ENCODE peak calls at places on chromosomes 4 and X, in nine cellular contexts. One of them, this sample, is unnamed.

GRCh38 chr4:87068591-87069021 is 133.8 kb downstream of the AFF1 start:
- DNase-seq in amniotic epithelial cell: no peak
- DNase-seq in stimulated activated CD4-positive, alpha-beta T cell treated with anti-CD3 and anti-CD28 coated beads, Interleukin-15, amount 100 ng/mL, for 24 hours: no peak
- DNase-seq in naive thymus-derived CD8-positive, alpha-beta T cell: no peak
- DNase-seq in iris pigment epithelial cell: no peak
- DNase-seq in activated T-cell treated with anti-CD3 and anti-CD28 coated beads, Interleukin-2, amount 50 U/mL, for 72 hours: no peak
- DNase-seq in fibroblast of pulmonary artery: peak
- DNase-seq in retina: peak
- DNase-seq in T-helper 2 cell: no peak
- DNase-seq in this sample: no peak

GRCh38 chr4:188432328-188432727 is 293.1 kb downstream of the TRIML1 start:
- DNase-seq in amniotic epithelial cell: no peak
- DNase-seq in stimulated activated CD4-positive, alpha-beta T cell treated with anti-CD3 and anti-CD28 coated beads, Interleukin-15, amount 100 ng/mL, for 24 hours: no peak
- DNase-seq in naive thymus-derived CD8-positive, alpha-beta T cell: no peak
- DNase-seq in iris pigment epithelial cell: peak
- DNase-seq in activated T-cell treated with anti-CD3 and anti-CD28 coated beads, Interleukin-2, amount 50 U/mL, for 72 hours: no peak
- DNase-seq in fibroblast of pulmonary artery: no peak
- DNase-seq in retina: no peak
- DNase-seq in T-helper 2 cell: no peak
- DNase-seq in this sample: no peak

GRCh38 chr4:74262522-74262921 is 45.7 kb upstream of the EPGN start:
- DNase-seq in amniotic epithelial cell: peak
- DNase-seq in stimulated activated CD4-positive, alpha-beta T cell treated with anti-CD3 and anti-CD28 coated beads, Interleukin-15, amount 100 ng/mL, for 24 hours: no peak
- DNase-seq in naive thymus-derived CD8-positive, alpha-beta T cell: no peak
- DNase-seq in iris pigment epithelial cell: peak
- DNase-seq in activated T-cell treated with anti-CD3 and anti-CD28 coated beads, Interleukin-2, amount 50 U/mL, for 72 hours: no peak
- DNase-seq in fibroblast of pulmonary artery: peak
- DNase-seq in retina: no peak
- DNase-seq in T-helper 2 cell: no peak
- DNase-seq in this sample: no peak

GRCh38 chrX:40931921-40932320 is 153.3 kb upstream of the USP9X start:
- DNase-seq in amniotic epithelial cell: no peak
- DNase-seq in stimulated activated CD4-positive, alpha-beta T cell treated with anti-CD3 and anti-CD28 coated beads, Interleukin-15, amount 100 ng/mL, for 24 hours: no peak
- DNase-seq in naive thymus-derived CD8-positive, alpha-beta T cell: no peak
- DNase-seq in iris pigment epithelial cell: peak
- DNase-seq in activated T-cell treated with anti-CD3 and anti-CD28 coated beads, Interleukin-2, amount 50 U/mL, for 72 hours: no peak
- DNase-seq in fibroblast of pulmonary artery: peak
- DNase-seq in retina: no peak
- DNase-seq in T-helper 2 cell: no peak
- DNase-seq in this sample: no peak

GRCh38 chr4:151854731-151855130 is 93.9 kb upstream of the GATB start:
- DNase-seq in amniotic epithelial cell: peak
- DNase-seq in stimulated activated CD4-positive, alpha-beta T cell treated with anti-CD3 and anti-CD28 coated beads, Interleukin-15, amount 100 ng/mL, for 24 hours: no peak
- DNase-seq in naive thymus-derived CD8-positive, alpha-beta T cell: no peak
- DNase-seq in iris pigment epithelial cell: peak
- DNase-seq in activated T-cell treated with anti-CD3 and anti-CD28 coated beads, Interleukin-2, amount 50 U/mL, for 72 hours: no peak
- DNase-seq in fibroblast of pulmonary artery: peak
- DNase-seq in retina: no peak
- DNase-seq in T-helper 2 cell: no peak
- DNase-seq in this sample: no peak

GRCh38 chrX:7263961-7264360 is 116.0 kb upstream of the PUDP start:
- DNase-seq in amniotic epithelial cell: peak
- DNase-seq in stimulated activated CD4-positive, alpha-beta T cell treated with anti-CD3 and anti-CD28 coated beads, Interleukin-15, amount 100 ng/mL, for 24 hours: no peak
- DNase-seq in naive thymus-derived CD8-positive, alpha-beta T cell: no peak
- DNase-seq in iris pigment epithelial cell: peak
- DNase-seq in activated T-cell treated with anti-CD3 and anti-CD28 coated beads, Interleukin-2, amount 50 U/mL, for 72 hours: no peak
- DNase-seq in fibroblast of pulmonary artery: no peak
- DNase-seq in retina: no peak
- DNase-seq in T-helper 2 cell: no peak
- DNase-seq in this sample: no peak

GRCh38 chrX:129665916-129666644 is 11.3 kb upstream of the APLN start:
- DNase-seq in amniotic epithelial cell: peak
- DNase-seq in stimulated activated CD4-positive, alpha-beta T cell treated with anti-CD3 and anti-CD28 coated beads, Interleukin-15, amount 100 ng/mL, for 24 hours: no peak
- DNase-seq in naive thymus-derived CD8-positive, alpha-beta T cell: no peak
- DNase-seq in iris pigment epithelial cell: peak
- DNase-seq in activated T-cell treated with anti-CD3 and anti-CD28 coated beads, Interleukin-2, amount 50 U/mL, for 72 hours: no peak
- DNase-seq in fibroblast of pulmonary artery: peak
- DNase-seq in retina: no peak
- DNase-seq in T-helper 2 cell: no peak
- DNase-seq in this sample: no peak

GRCh38 chr4:153451931-153452660 is 14.1 kb upstream of the TMEM131L start:
- DNase-seq in amniotic epithelial cell: no peak
- DNase-seq in stimulated activated CD4-positive, alpha-beta T cell treated with anti-CD3 and anti-CD28 coated beads, Interleukin-15, amount 100 ng/mL, for 24 hours: no peak
- DNase-seq in naive thymus-derived CD8-positive, alpha-beta T cell: no peak
- DNase-seq in iris pigment epithelial cell: no peak
- DNase-seq in activated T-cell treated with anti-CD3 and anti-CD28 coated beads, Interleukin-2, amount 50 U/mL, for 72 hours: no peak
- DNase-seq in fibroblast of pulmonary artery: no peak
- DNase-seq in retina: peak
- DNase-seq in T-helper 2 cell: no peak
- DNase-seq in this sample: peak